ENCODE peak calls at places on chromosomes 16 and 17, in ten cellular contexts. U is stimulated activated CD4-positive, alpha-beta T cell treated with anti-CD3 and anti-CD28 coated beads, Interleukin-1b, Interleukin-23, amount 100 ng/mL, for 24 hours; A is EL; B is activated gamma-delta T cell treated with Interleukin-2 at 50 U/mL for 16 hours; L is substantia nigra; C is cardiac fibroblast; K is neural crest cell; R is H9; G is NCI-H460; Z is H54. W is an unnamed sample.
A peak's percentile ranks its signal among the peaks of the same experiment; 100 is the strongest.

GRCh38 chr17:43601280-43602050 is 55.3 kb upstream of the ETV4 start:
- DNase-seq in U (no peak), A (no peak), B (no peak), L (peak; percentile 60), C (peak; percentile 33), K (no peak), R (no peak), G (no peak), Z (no peak), W (no peak)

GRCh38 chr17:46159686-46160085 is 33.5 kb downstream of the KANSL1 start:
- DNase-seq in U (no peak), A (peak; percentile 84), B (no peak), L (no peak), C (peak; percentile 68), K (no peak), R (no peak), G (no peak), Z (no peak), W (no peak)

GRCh38 chr17:69524854-69525253 is 110.4 kb downstream of the MAP2K6 start:
- DNase-seq in U (no peak), A (peak; percentile 21), B (no peak), L (no peak), C (peak; percentile 4), K (no peak), R (no peak), G (no peak), Z (no peak), W (no peak)

GRCh38 chr17:7797976-7798375 is 36.0 kb upstream of the KDM6B start:
- DNase-seq in U (no peak), A (no peak), B (no peak), L (no peak), C (no peak), K (no peak), R (no peak), G (no peak), Z (no peak), W (no peak)

GRCh38 chr17:17376362-17376761 is 73.2 kb downstream of the NT5M start:
- DNase-seq in U (no peak), A (peak; percentile 51), B (no peak), L (no peak), C (peak; percentile 79), K (no peak), R (no peak), G (no peak), Z (no peak), W (peak; percentile 54)

GRCh38 chr16:66703359-66704215 is 7.0 kb upstream of the CMTM4 start:
- DNase-seq in U (no peak), A (peak; percentile 55), B (no peak), L (no peak), C (no peak), K (no peak), R (no peak), G (no peak), Z (no peak), W (peak; percentile 37)

GRCh38 chr16:8660841-8661301 is 13.5 kb upstream of the ABAT start:
- DNase-seq in U (peak; percentile 16), A (peak; percentile 61), B (peak; percentile 34), L (peak; percentile 64), C (peak; percentile 64), K (peak; percentile 68), R (peak; percentile 84), G (peak; percentile 73), Z (peak; percentile 53), W (peak; percentile 79)

GRCh38 chr17:77242118-77242800 is 101.5 kb downstream of the SEC14L1 start:
- DNase-seq in U (no peak), A (no peak), B (no peak), L (no peak), C (no peak), K (no peak), R (no peak), G (no peak), Z (no peak), W (peak; percentile 39)

GRCh38 chr16:87420401-87421368 is 28.5 kb downstream of the MAP1LC3B start:
- DNase-seq in U (no peak), A (no peak), B (no peak), L (no peak), C (no peak), K (no peak), R (no peak), G (no peak), Z (no peak), W (no peak)

GRCh38 chr17:33200587-33200986 is 92.5 kb downstream of the ASIC2 start:
- DNase-seq in U (no peak), A (peak; percentile 2), B (no peak), L (no peak), C (peak; percentile 11), K (no peak), R (peak; percentile 71), G (no peak), Z (no peak), W (no peak)

GRCh38 chr16:23858496-23859062 is 22.8 kb downstream of the PRKCB start:
- DNase-seq in U (no peak), A (no peak), B (no peak), L (no peak), C (no peak), K (no peak), R (no peak), G (no peak), Z (no peak), W (no peak)

GRCh38 chr16:67641779-67642708 is 2.9 kb upstream of the CARMIL2 start:
- DNase-seq in U (no peak), A (no peak), B (no peak), L (peak; percentile 83), C (no peak), K (no peak), R (no peak), G (no peak), Z (peak; percentile 35), W (peak; percentile 95)

GRCh38 chr17:78342438-78343098 is 17.3 kb downstream of the SOCS3 start:
- DNase-seq in U (no peak), A (peak; percentile 91), B (no peak), L (no peak), C (peak; percentile 94), K (no peak), R (peak; percentile 59), G (peak; percentile 52), Z (peak; percentile 86), W (no peak)

GRCh38 chr16:24646646-24646995 is 82.8 kb upstream of the TNRC6A start:
- DNase-seq in U (no peak), A (no peak), B (no peak), L (no peak), C (no peak), K (no peak), R (no peak), G (no peak), Z (no peak), W (no peak)

GRCh38 chr17:19304209-19304608 is 58.3 kb downstream of the B9D1 start:
- DNase-seq in U (no peak), A (peak; percentile 81), B (no peak), L (peak; percentile 16), C (peak; percentile 77), K (no peak), R (no peak), G (no peak), Z (peak; percentile 65), W (no peak)

GRCh38 chr17:79988163-79988971 is 47.3 kb downstream of the TBC1D16 start:
- DNase-seq in U (no peak), A (peak; percentile 87), B (no peak), L (peak; percentile 48), C (peak; percentile 79), K (no peak), R (no peak), G (peak; percentile 48), Z (peak; percentile 87), W (peak; percentile 86)

GRCh38 chr17:81035389-81036127 is 607 bp downstream of the BAIAP2 start:
- DNase-seq in U (no peak), A (peak; percentile 28), B (no peak), L (peak; percentile 94), C (no peak), K (no peak), R (no peak), G (no peak), Z (no peak), W (peak; percentile 44)

W was measured in thyroid gland.